ENCODE peak calls at places on chromosome 4, in four cellular contexts. E is GM23248, A is mesendoderm, B is GM12878. Q is an unnamed sample.

GRCh38 chr4:99323761-99324160 is 2.6 kb upstream of the ADH1B start:
- DNase-seq in E (peak), A (no peak), B (no peak), Q (no peak)

GRCh38 chr4:140112576-140112975 is 41.4 kb downstream of the MAML3 start:
- DNase-seq in E (peak), A (no peak), B (no peak), Q (no peak)

GRCh38 chr4:133186845-133187244 is 37.8 kb downstream of the PCDH10 start:
- DNase-seq in E (peak), A (no peak), B (no peak), Q (no peak)

GRCh38 chr4:168945291-168945690 is 64.8 kb downstream of the CBR4 start:
- DNase-seq in E (no peak), A (peak), B (no peak), Q (no peak)

GRCh38 chr4:139710073-139710472 is 44.5 kb downstream of the MGST2 start:
- DNase-seq in E (peak), A (no peak), B (no peak), Q (no peak)

GRCh38 chr4:189940178-189941004 is at the start of gene FRG1:
- DNase-seq in E (peak), A (peak), B (peak), Q (peak)

GRCh38 chr4:126938023-126938422 is 694.7 kb upstream of the INTU start:
- DNase-seq in E (peak), A (no peak), B (no peak), Q (no peak)

GRCh38 chr4:10403633-10404445 is 53.4 kb downstream of the ZNF518B start:
- DNase-seq in E (peak), A (peak), B (no peak), Q (no peak)

DNA sequence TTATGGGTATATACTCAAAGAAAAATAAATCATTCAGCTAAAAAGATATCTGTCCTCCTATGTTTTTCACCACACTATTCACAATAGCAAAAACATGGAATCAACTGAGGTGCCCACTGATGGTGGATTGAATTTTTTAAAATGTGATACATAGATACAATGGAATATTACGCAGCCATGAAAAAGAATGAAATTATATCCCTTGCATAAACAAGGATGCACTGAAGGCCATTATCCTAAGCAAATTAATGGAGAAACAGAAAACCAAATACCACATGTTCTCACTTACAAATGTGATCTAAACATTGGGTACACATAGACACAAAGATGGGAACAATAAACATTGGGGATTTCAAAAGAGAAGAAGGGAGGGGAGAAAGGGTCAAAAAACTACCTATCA is 964.2 kb upstream of the IGFBP7 start:
- DNase-seq in E (no peak), A (no peak), B (no peak), Q (no peak)
- H3K9ac ChIP-seq in E (no peak), A (no peak), B (no peak), Q (no peak)

GRCh38 chr4:119628281-119629141 is at the start of gene PDE5A:
- DNase-seq in E (peak), A (peak), B (no peak), Q (peak)

GRCh38 chr4:119626943-119627266 is 1.7 kb downstream of the PDE5A start:
- DNase-seq in E (no peak), A (no peak), B (no peak), Q (no peak)

GRCh38 chr4:119626420-119626819 is 2.2 kb downstream of the PDE5A start:
- DNase-seq in E (peak), A (no peak), B (no peak), Q (no peak)

GRCh38 chr4:119627267-119628190 is 1.1 kb downstream of the PDE5A start:
- DNase-seq in E (peak), A (peak), B (no peak), Q (no peak)

GRCh38 chr4:119629142-119629471 is 503 bp upstream of the PDE5A start:
- DNase-seq in E (no peak), A (no peak), B (no peak), Q (no peak)
- H3K27ac ChIP-seq in E (no peak), A (no peak), B (no peak), Q (no peak)

GRCh38 chr4:121693450-121693849 is 3.3 kb downstream of the ANXA5 start:
- DNase-seq in E (no peak), A (no peak), B (no peak), Q (no peak)
- H3K9ac ChIP-seq in E (peak), A (no peak), B (no peak), Q (no peak)

DNA sequence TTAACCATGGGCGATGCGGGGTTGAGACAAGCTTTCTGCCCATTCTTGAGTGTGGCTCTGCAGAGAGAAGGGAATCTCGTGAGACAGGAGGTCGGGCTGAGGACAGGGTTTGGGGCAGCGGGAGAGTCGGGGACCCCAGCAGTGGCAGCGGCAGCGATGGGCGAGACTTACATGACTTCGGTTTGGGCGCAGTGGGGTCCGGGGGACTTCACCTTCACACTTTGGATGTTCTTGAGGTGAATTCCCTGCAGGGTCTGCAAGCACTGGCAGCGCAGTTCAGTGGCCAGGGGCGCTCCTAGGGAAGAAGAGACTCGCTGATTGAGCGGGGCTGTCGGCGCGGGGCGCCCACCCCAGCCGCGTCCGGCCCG is 383 bp downstream of the CXCL2 start:
- DNase-seq in E (peak), A (no peak), B (no peak), Q (no peak)
- H3K27ac ChIP-seq in E (peak), A (no peak), B (no peak), Q (no peak)

DNA sequence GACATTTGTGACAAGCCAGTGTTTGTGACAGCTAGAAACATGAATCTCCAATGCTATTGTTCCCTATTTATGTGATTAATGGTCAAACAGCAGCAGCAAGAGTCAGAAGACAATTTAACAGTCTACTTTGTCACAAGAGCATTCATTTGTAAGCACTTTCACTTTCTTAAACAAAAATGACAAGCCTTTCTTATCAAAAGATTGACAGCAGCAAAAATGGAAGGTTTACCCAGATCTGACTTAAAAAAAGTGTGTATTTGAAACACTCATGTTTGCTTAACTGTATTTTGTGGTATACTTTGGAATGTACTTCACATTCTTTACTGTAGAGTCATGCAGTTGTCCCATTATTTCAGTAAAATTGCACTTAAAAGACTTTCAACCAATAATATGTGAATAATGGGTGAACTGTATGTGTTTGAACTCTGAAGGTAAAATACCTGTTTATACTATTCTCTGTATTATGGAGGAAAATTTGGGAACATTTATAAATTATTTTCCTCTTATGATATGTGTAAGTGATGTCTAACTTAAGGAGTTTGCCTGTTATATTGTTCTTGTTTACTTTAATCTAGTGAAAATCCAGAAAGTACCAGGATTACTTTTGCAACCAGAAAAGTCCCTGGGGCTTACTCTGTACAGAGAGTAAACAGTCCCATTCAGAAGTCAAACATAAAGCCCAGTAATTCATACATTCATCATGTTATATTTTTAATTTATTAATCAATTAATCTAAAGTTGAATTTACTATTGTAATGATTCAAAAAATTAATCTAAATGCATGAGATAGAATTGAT is 314.9 kb upstream of the TRAM1L1 start:
- DNase-seq in E (peak), A (peak), B (no peak), Q (peak)
- H3K9ac ChIP-seq in E (no peak), A (no peak), B (no peak), Q (peak)

DNA sequence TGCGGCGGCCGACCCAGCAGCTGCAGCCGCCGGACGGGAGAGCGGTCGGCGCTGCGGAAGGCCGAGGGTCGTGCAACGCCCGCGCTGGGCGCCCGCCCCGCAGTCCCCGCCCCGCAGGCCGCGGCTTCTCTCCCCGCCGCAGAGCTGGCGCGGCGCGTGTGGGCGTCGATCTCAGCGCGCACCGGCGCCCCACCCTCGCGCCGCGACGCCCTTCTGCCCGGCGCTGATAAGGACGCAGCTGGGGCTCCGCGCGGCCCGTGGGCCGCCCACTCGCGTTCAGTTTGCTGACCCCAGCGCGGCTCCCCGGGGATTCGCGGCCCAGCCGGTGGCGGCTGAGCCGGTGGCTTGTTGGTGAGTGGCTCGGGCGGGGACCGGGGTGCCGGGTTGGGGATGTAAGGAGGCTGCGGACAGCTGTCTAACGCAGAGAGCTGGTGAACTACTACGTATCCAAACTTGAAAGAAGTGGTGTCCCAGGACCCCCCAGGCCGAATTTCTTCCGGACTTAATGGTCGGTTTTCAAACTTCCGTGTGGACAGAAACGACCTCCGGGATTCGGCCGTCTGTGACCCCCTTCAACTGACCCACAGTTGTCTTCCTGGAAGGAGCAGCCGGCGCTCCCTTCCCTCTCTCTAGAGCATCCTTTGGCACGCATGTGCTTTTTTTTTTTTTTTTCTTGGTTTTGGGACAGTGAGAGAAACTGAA is 1.6 kb downstream of the FHDC1 start:
- DNase-seq in E (peak), A (no peak), B (no peak), Q (no peak)
- H3K27ac ChIP-seq in E (no peak), A (no peak), B (no peak), Q (no peak)

DNA sequence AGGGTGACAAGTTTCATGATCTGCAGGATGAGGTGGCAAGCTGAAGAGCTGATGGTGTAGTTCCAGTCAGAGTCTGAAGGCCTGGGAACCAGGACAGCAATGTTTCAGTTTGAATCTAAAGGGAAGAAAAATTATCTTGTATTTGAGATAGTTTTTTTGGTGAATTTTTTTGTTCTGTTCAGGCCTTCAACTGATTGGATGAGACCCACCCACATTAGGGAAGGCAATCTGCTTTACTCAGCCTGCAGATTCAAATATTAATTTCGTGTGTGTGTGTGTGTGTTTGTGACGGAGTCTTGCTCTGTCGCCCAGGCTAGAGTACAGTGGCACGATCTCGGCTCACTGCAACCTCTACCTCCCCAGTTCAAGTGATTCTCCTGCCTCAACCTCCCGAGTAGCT is 22.1 kb upstream of the SMIM14 start:
- DNase-seq in E (no peak), A (no peak), B (no peak), Q (no peak)
- H3K9ac ChIP-seq in E (no peak), A (no peak), B (no peak), Q (no peak)

DNA sequence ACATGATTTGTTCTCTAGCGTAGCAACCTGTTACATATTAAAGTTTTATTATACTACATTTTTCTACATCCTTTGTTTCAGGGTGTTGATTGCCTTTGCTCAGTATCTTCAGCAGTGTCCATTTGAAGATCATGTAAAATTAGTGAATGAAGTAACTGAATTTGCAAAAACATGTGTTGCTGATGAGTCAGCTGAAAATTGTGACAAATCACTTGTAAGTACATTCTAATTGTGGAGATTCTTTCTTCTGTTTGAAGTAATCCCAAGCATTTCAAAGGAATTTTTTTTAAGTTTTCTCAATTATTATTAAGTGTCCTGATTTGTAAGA is 2.4 kb downstream of the ALB start:
- DNase-seq in E (peak), A (no peak), B (no peak), Q (no peak)
- H3K27ac ChIP-seq in E (no peak), A (no peak), B (no peak), Q (no peak)

GRCh38 chr4:6891436-6892170 is 18.0 kb upstream of the TBC1D14 start:
- DNase-seq in E (peak), A (no peak), B (no peak), Q (no peak)
- H3K9ac ChIP-seq in E (peak), A (no peak), B (peak), Q (no peak)